ENCODE peak calls at places on chromosomes 3 and 15, in five cellular contexts. M, O, D, G and H are unnamed samples.

GRCh38 chr3:102125994-102126368 is 276.7 kb downstream of the NFKBIZ start:
- DNase-seq in G (no peak), M (no peak), D (no peak), O (no peak), H (no peak)

GRCh38 chr15:57610130-57610529 is 18.4 kb downstream of the MYZAP start:
- DNase-seq in D (no peak), O (peak; percentile 62), G (peak; percentile 91), M (no peak), H (no peak)

GRCh38 chr15:60507596-60508424 is 28.9 kb upstream of the ICE2 start:
- DNase-seq in O (peak; percentile 83), D (peak; percentile 18), G (peak; percentile 32), M (no peak), H (no peak)

GRCh38 chr3:42216820-42217416 is 49.1 kb downstream of the CCK start:
- DNase-seq in D (no peak), G (no peak), O (peak; percentile 15), M (no peak), H (no peak)

GRCh38 chr3:33732394-33732793 is 14.3 kb upstream of the CLASP2 start:
- DNase-seq in G (no peak), O (no peak), D (no peak), M (no peak), H (no peak)

GRCh38 chr15:64865126-64865997 is 23.6 kb downstream of the PLEKHO2 start:
- DNase-seq in O (no peak), D (no peak), G (no peak), M (no peak), H (no peak)

GRCh38 chr3:16207031-16207430 is 32.6 kb downstream of the GALNT15 start:
- DNase-seq in M (no peak), D (no peak), G (no peak), O (peak; percentile 37), H (no peak)

GRCh38 chr3:133591271-133591742 is 17.8 kb downstream of the CDV3 start:
- DNase-seq in O (peak; percentile 75), D (no peak), G (no peak), M (no peak), H (no peak)

GRCh38 chr3:39267631-39268553 is 11.9 kb downstream of the CX3CR1 start:
- DNase-seq in O (no peak), M (no peak), G (no peak), D (peak; percentile 48), H (no peak)

GRCh38 chr3:37994639-37994972 is 4.0 kb downstream of the VILL start:
- DNase-seq in D (no peak), G (no peak), O (no peak), M (no peak), H (no peak)

GRCh38 chr3:23202921-23203650 is at the start of gene UBE2E2:
- DNase-seq in O (peak; percentile 68), G (peak; percentile 59), D (peak; percentile 26), M (no peak), H (peak; percentile 75)

GRCh38 chr3:99969133-99969532 is 145.2 kb downstream of the FILIP1L start:
- DNase-seq in M (no peak), D (no peak), O (peak; percentile 65), G (no peak), H (no peak)

GRCh38 chr15:40470423-40471104 is at the start of gene CHST14:
- DNase-seq in O (peak; percentile 50), G (peak; percentile 53), D (peak; percentile 19), M (peak; percentile 27), H (peak; percentile 47)

GRCh38 chr15:85114886-85115285 is 133.2 kb downstream of the PDE8A start:
- DNase-seq in O (no peak), D (no peak), G (no peak), M (no peak), H (no peak)

GRCh38 chr3:171757377-171758034 is 52.8 kb downstream of the PLD1 start:
- DNase-seq in O (no peak), G (no peak), M (no peak), D (no peak), H (no peak)

GRCh38 chr3:117681619-117682018 is 972.0 kb downstream of the TUSC7 start:
- DNase-seq in M (no peak), O (peak; percentile 73), G (no peak), D (no peak), H (no peak)

GRCh38 chr3:171142985-171143384 is 116.5 kb upstream of the SLC2A2 start:
- DNase-seq in O (peak; percentile 53), D (no peak), M (no peak), G (no peak), H (no peak)

GRCh38 chr3:126548556-126549466 is 9.9 kb downstream of the C3orf22 start:
- DNase-seq in O (no peak), G (no peak), M (no peak), D (no peak), H (peak; percentile 28)

GRCh38 chr3:188170461-188171459 is 16.8 kb downstream of the LPP start:
- DNase-seq in G (no peak), M (no peak), O (no peak), D (no peak), H (no peak)

GRCh38 chr3:54965746-54966145 is 37.9 kb upstream of the LRTM1 start:
- DNase-seq in O (peak; percentile 44), D (no peak), M (no peak), G (peak; percentile 23), H (no peak)

GRCh38 chr3:119630562-119631329 is 29.6 kb downstream of the POPDC2 start:
- DNase-seq in M (no peak), O (peak; percentile 77), D (no peak), G (peak; percentile 53), H (no peak)

GRCh38 chr3:173708191-173708590 is 310.6 kb downstream of the NLGN1 start:
- DNase-seq in M (no peak), D (no peak), G (no peak), O (no peak), H (no peak)

GRCh38 chr3:102361013-102361412 is 73.8 kb upstream of the ZPLD1 start:
- DNase-seq in G (no peak), D (no peak), O (no peak), M (no peak), H (no peak)

GRCh38 chr3:65714138-65714537 is 324.6 kb downstream of the MAGI1 start:
- DNase-seq in O (peak; percentile 33), M (no peak), G (no peak), D (no peak), H (no peak)

GRCh38 chr3:12247411-12247810 is 41.5 kb upstream of the PPARG start:
- DNase-seq in D (no peak), M (no peak), G (no peak), O (no peak), H (no peak)

GRCh38 chr3:132535575-132536441 is 61.3 kb upstream of the ACKR4 start:
- DNase-seq in M (peak; percentile 17), D (no peak), G (peak; percentile 81), O (peak; percentile 93), H (peak; percentile 60)

DNA sequence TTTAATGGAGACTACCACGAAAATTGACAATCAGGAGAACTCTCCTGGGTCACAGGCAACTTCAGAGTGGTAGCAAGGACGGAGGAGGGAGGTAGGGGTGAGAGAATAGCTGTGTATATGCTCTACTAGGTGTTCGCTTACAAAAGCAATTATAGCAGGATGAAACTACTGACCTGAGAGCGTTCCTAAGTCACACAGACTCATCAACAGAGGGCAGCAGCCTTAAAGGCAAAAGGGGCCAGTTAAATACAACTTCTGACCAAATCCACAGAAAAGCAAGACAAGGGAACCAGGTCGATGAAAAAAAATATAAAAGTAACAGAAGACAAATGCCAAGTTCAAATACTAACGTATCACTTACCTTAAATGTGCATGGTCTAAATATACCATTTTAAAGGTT is 894.6 kb downstream of the PLOD2 start:
- DNase-seq in G (no peak), M (no peak), O (no peak), D (no peak), H (no peak)
- TF ChIP-seq CTCF in G (no peak), M (peak; percentile 53), O (no peak), D (no peak), H (no peak)

GRCh38 chr3:28800203-28800602 is 451.6 kb upstream of the AZI2 start:
- DNase-seq in O (no peak), M (no peak), D (no peak), G (no peak), H (no peak)

GRCh38 chr3:28799084-28799483 is 450.5 kb upstream of the AZI2 start:
- DNase-seq in G (no peak), O (peak; percentile 31), D (no peak), M (no peak), H (no peak)
- TF ChIP-seq CTCF in G (no peak), O (peak; percentile 8), D (no peak), M (peak; percentile 48), H (no peak)

GRCh38 chr15:78415284-78415683 is 22.7 kb upstream of the IREB2 start:
- DNase-seq in O (peak; percentile 40), M (no peak), D (no peak), G (no peak), H (no peak)
- TF ChIP-seq CTCF in O (peak; percentile 38), M (peak; percentile 44), D (no peak), G (no peak), H (peak; percentile 51)

GRCh38 chr3:24579008-24579407 is 84.4 kb upstream of the THRB start:
- DNase-seq in D (no peak), M (no peak), O (no peak), G (no peak), H (no peak)

GRCh38 chr3:24586920-24587319 is 92.3 kb upstream of the THRB start:
- DNase-seq in D (no peak), G (no peak), O (no peak), M (no peak), H (no peak)

GRCh38 chr3:24588568-24588967 is 93.9 kb upstream of the THRB start:
- DNase-seq in D (no peak), G (no peak), O (peak; percentile 37), M (no peak), H (no peak)

GRCh38 chr3:24578324-24578723 is 83.7 kb upstream of the THRB start:
- DNase-seq in D (no peak), O (no peak), G (no peak), M (no peak), H (no peak)

DNA sequence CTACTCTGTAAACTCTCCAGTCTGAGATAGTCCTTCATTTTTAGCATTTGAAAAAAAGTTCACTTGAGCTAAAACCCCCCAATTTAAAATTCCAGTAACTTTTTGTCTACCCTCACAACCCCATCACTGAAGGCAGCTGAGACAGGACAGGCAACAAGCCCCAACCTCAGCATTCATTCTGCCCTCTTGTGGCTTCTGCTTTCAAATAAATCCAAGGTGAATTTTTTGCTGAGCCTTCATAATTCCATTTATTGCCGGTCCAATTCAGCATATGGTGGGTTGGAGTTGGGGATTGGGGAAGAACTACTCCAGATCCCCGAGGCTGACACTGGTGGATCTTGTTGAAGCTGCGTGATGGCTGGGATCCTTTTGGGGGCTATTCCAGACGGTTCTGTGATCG is 88.4 kb upstream of the THRB start:
- DNase-seq in O (peak; percentile 17), D (no peak), M (no peak), G (no peak), H (no peak)
- TF ChIP-seq CTCF in O (peak; percentile 17), D (no peak), M (peak; percentile 46), G (no peak), H (no peak)